ENCODE peak calls at places on chromosome 17, in eight cellular contexts. N is AG04449, Q is Caco-2, L is AG10803, A is foreskin fibroblast, D is A549, Y is Peyer's patch, F is IMR-90. E is an unnamed sample.

GRCh38 chr17:10349403-10349802 is 23.4 kb downstream of the MYH13 start:
- DNase-seq in A (no peak), N (no peak), F (no peak), L (no peak), Q (no peak), Y (no peak), D (peak), E (no peak)

GRCh38 chr17:59837362-59838195 is 55.2 kb downstream of the TUBD1 start:
- DNase-seq in A (peak), N (peak), Q (peak), D (peak), Y (peak), F (peak), L (peak), E (peak)

GRCh38 chr17:4130715-4131114 is 12.1 kb downstream of the ZZEF1 start:
- DNase-seq in F (peak), L (peak), N (no peak), A (peak), D (no peak), Q (no peak), Y (peak), E (no peak)

GRCh38 chr17:72608436-72608835 is 484.1 kb downstream of the SLC39A11 start:
- DNase-seq in D (no peak), F (no peak), Q (no peak), Y (no peak), A (no peak), N (no peak), L (no peak), E (no peak)

GRCh38 chr17:17813055-17813724 is 23.6 kb downstream of the SREBF1 start:
- DNase-seq in Q (no peak), A (no peak), Y (no peak), F (no peak), N (no peak), D (peak), L (no peak), E (no peak)

GRCh38 chr17:57704448-57704847 is 40.7 kb downstream of the CCDC182 start:
- DNase-seq in N (no peak), L (no peak), A (no peak), D (no peak), Q (no peak), Y (no peak), F (no peak), E (no peak)

GRCh38 chr17:40025991-40026815 is 11.0 kb downstream of the CSF3 start:
- DNase-seq in A (no peak), Q (no peak), N (no peak), D (no peak), Y (peak), F (no peak), L (no peak), E (no peak)

GRCh38 chr17:48546924-48547838 is 2.3 kb upstream of the HOXB2 start:
- DNase-seq in L (peak), A (no peak), F (peak), Q (no peak), Y (no peak), N (no peak), D (no peak), E (no peak)

GRCh38 chr17:75635610-75636202 is 2.5 kb downstream of the SMIM5 start:
- DNase-seq in F (no peak), L (no peak), Y (peak), D (no peak), Q (no peak), N (no peak), A (no peak), E (no peak)

GRCh38 chr17:73748521-73748920 is 104.3 kb upstream of the SDK2 start:
- DNase-seq in N (no peak), D (no peak), A (no peak), Y (no peak), L (no peak), Q (no peak), F (no peak), E (no peak)

GRCh38 chr17:76239538-76240274 is 587 bp downstream of the RNF157 start:
- DNase-seq in Q (no peak), D (no peak), N (no peak), F (no peak), Y (no peak), A (peak), L (no peak), E (no peak)

GRCh38 chr17:73286863-73287296 is 24.9 kb downstream of the CDC42EP4 start:
- DNase-seq in Q (no peak), N (no peak), A (peak), D (no peak), F (peak), L (no peak), Y (no peak), E (no peak)

GRCh38 chr17:17041018-17041521 is 1.2 kb upstream of the MPRIP start:
- DNase-seq in Q (peak), F (peak), A (peak), D (peak), N (no peak), L (peak), Y (no peak), E (no peak)

GRCh38 chr17:42679492-42680330 is 1.9 kb downstream of the CCR10 start:
- DNase-seq in Y (peak), A (peak), F (peak), D (peak), L (peak), N (no peak), Q (peak), E (no peak)

GRCh38 chr17:67546578-67547527 is 169.8 kb downstream of the PITPNC1 start:
- DNase-seq in Y (peak), D (peak), Q (no peak), F (peak), L (no peak), A (peak), N (no peak), E (peak)

GRCh38 chr17:4420692-4421131 is 13.0 kb upstream of the SPNS3 start:
- DNase-seq in D (peak), L (peak), F (peak), Y (peak), A (peak), Q (peak), N (peak), E (peak)

GRCh38 chr17:69187294-69187693 is 41.3 kb downstream of the ABCA10 start:
- DNase-seq in N (no peak), Y (no peak), F (no peak), A (no peak), Q (no peak), D (no peak), L (no peak), E (no peak)

DNA sequence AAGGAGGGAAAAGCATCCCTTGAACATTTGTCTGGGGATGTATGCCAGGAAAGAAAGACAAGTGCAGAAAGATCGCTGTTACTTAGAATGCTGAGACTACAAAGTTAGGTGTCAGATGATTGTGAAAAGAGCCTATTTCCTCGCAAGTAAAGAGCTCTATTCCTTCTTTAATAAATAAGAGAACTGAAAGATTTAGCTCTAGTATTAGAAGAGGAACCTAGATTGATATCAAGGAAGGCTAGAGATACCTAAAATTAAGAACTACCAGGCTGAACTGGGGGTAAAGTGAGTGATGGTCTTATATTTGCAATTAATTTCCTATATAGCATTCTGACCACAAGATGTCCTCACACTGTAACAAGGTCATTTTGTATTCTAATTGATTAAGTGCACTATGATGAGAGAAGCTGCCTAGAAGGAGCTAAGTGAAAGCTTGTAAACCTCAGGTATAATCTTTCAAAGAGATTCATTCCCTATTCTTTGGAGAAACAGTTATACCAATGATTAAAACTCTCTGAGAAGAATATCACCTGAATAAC is 62.3 kb downstream of the SSH2 start:
- DNase-seq in A (peak), Y (no peak), L (no peak), Q (no peak), N (no peak), D (no peak), F (no peak), E (no peak)
- TF ChIP-seq CTCF in A (no peak), Y (no peak), L (peak), Q (peak), N (no peak), D (peak), F (peak), E (peak)

DNA sequence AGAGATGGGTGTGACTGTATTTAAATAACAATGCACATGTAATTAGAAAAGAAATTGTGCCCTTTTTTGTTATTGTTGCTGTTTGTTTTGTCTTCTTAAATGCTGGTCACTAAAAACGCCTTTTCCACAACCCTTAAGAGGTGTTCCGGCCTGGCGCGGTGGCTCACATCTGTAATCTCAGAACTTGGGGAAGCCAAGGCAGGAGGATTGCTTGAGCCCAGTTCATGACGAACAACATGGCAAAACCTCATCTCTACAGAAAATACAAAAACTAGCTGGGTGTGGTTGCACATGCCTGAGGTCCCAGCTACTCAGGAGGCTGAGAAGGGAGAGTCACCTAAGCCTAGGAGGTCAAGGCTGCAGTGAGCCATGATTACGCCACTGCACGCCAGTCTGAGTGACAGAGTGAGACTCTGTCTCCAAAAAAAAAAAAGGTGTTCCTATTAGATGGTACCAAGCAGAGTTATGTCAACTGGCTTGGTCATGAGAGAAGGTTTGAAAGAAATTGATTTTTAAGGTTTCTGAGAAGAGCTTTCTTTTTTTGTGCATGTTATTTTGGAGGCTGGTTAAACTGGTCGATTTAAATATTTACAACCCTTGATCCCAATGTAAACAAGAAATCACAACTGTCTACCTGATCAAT is 23.5 kb upstream of the RFFL start:
- DNase-seq in N (no peak), F (no peak), A (peak), L (no peak), Q (no peak), Y (peak), D (peak), E (no peak)
- H3K4me3 ChIP-seq in N (no peak), F (no peak), A (no peak), L (no peak), Q (peak), Y (peak), D (peak), E (no peak)

GRCh38 chr17:45108595-45109521 is 23.5 kb downstream of the PLCD3 start:
- DNase-seq in N (no peak), A (peak), L (no peak), F (no peak), Q (peak), Y (no peak), D (peak), E (no peak)
- TF ChIP-seq CTCF in N (no peak), A (peak), L (peak), F (peak), Q (no peak), Y (no peak), D (peak), E (no peak)

GRCh38 chr17:61005358-61005757 is 327.7 kb downstream of the BCAS3 start:
- DNase-seq in D (no peak), N (no peak), A (no peak), F (no peak), Q (no peak), L (no peak), Y (no peak), E (no peak)
- H3K4me3 ChIP-seq in D (no peak), N (no peak), A (no peak), F (no peak), Q (no peak), L (no peak), Y (no peak), E (no peak)

GRCh38 chr17:19812407-19812806 is 55.3 kb downstream of the ULK2 start:
- DNase-seq in L (no peak), F (peak), Y (no peak), Q (no peak), D (peak), A (peak), N (peak), E (no peak)
- TF ChIP-seq CTCF in L (peak), F (peak), Y (no peak), Q (no peak), D (peak), A (peak), N (peak), E (peak)

DNA sequence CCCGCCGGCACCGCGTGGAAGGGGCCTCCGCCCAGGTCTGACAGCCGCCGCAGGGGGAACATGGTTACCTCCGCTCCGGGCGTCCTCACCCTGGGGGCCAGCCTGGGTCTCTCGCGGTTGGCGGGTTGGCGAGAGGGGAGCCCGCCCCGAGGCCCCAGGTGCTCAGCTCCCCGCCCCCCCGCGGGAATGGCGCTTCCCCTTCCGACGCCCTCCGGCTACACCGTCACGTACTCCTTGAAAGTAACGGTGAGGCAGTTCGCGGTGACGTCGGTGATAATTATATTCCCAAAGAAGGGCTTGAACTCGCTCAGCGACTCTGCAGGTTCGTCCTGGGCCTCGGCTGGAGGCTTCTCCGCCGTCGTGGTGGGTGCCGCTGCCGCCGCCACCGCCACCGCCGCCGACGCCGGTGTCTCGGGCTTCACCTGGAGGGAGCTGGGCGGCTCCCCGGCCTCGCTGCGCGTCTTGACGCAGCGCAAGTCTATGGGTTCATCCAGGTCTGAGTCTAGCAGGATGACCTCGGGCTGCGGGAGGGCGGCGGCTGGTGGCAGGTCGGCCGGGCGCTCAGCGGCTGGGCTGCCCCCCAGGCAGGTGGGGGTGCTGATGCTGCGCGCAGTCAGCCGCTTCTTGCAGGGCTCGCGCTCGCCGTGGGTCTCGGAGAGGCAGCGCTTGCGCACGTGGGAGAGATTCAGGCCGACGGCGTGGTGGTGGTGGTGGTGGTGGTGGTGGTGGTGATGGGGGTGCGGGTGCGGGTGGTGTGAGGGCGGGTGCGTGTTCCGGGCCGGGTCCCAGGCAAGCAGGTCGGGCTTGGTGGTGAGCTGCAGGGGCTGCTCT is 5.3 kb downstream of the CBX4 start:
- DNase-seq in Q (no peak), A (no peak), F (no peak), Y (no peak), D (no peak), L (no peak), N (no peak), E (no peak)
- H3K4me3 ChIP-seq in Q (no peak), A (no peak), F (no peak), Y (no peak), D (peak), L (no peak), N (no peak), E (no peak)